ENCODE peak calls at places on chromosomes 16 and 17, in ten cellular contexts. R is ovary, J is breast epithelium, V is IMR-90, F is adrenal gland, T is A549, Q is NB4, U is uterus, I is body of pancreas, P is spleen. W is an unnamed sample.

GRCh38 chr17:73474370-73474988 is 162.7 kb upstream of the CDC42EP4 start:
- DNase-seq in R (peak; percentile 20), J (peak; percentile 59), V (peak; percentile 39), F (peak; percentile 93), T (peak; percentile 63), Q (peak; percentile 14), U (peak; percentile 25), I (peak; percentile 66), P (no peak), W (peak; percentile 89)

GRCh38 chr17:16377804-16378400 is 3.0 kb upstream of the UBB start:
- DNase-seq in R (no peak), J (no peak), V (peak; percentile 79), F (no peak), T (peak; percentile 56), Q (no peak), U (no peak), I (no peak), P (no peak), W (peak; percentile 55)

GRCh38 chr16:49148410-49148809 is 133.2 kb downstream of the CBLN1 start:
- DNase-seq in R (no peak), J (no peak), V (no peak), F (no peak), T (no peak), Q (no peak), U (no peak), I (no peak), P (no peak), W (no peak)

GRCh38 chr17:72135546-72136325 is 14.9 kb downstream of the SOX9 start:
- DNase-seq in R (no peak), J (no peak), V (no peak), F (no peak), T (no peak), Q (no peak), U (no peak), I (no peak), P (no peak), W (no peak)

GRCh38 chr17:58918072-58918471 is 162.4 kb downstream of the PPM1E start:
- DNase-seq in R (no peak), J (no peak), V (no peak), F (no peak), T (no peak), Q (no peak), U (no peak), I (no peak), P (no peak), W (no peak)

GRCh38 chr16:17130733-17131132 is 340.0 kb downstream of the XYLT1 start:
- DNase-seq in R (no peak), J (no peak), V (no peak), F (no peak), T (no peak), Q (no peak), U (no peak), I (no peak), P (no peak), W (no peak)

GRCh38 chr16:49469930-49470451 is 96.4 kb downstream of the C16orf78 start:
- DNase-seq in R (peak; percentile 6), J (no peak), V (no peak), F (peak; percentile 17), T (no peak), Q (no peak), U (peak; percentile 3), I (peak; percentile 3), P (peak; percentile 58), W (no peak)

GRCh38 chr16:30972872-30973271 is 12.1 kb upstream of the HSD3B7 start:
- DNase-seq in R (no peak), J (no peak), V (peak; percentile 31), F (no peak), T (peak; percentile 32), Q (no peak), U (no peak), I (no peak), P (no peak), W (no peak)

GRCh38 chr16:88685156-88686061 is 898 bp downstream of the SNAI3 start:
- DNase-seq in R (no peak), J (no peak), V (peak; percentile 67), F (peak; percentile 67), T (peak; percentile 84), Q (peak; percentile 87), U (no peak), I (peak; percentile 42), P (peak; percentile 87), W (peak; percentile 85)

GRCh38 chr16:84732674-84733352 is 33.0 kb downstream of the USP10 start:
- DNase-seq in R (no peak), J (no peak), V (no peak), F (peak; percentile 49), T (no peak), Q (peak; percentile 49), U (no peak), I (no peak), P (no peak), W (no peak)
- TF ChIP-seq POLR2A in R (no peak), J (no peak), V (no peak), F (no peak), T (no peak), Q (no peak), U (no peak), I (no peak), P (no peak), W (no peak)

GRCh38 chr17:61814485-61814884 is 48.8 kb downstream of the BRIP1 start:
- DNase-seq in R (no peak), J (no peak), V (no peak), F (no peak), T (no peak), Q (no peak), U (no peak), I (no peak), P (no peak), W (no peak)
- H3K4me3 ChIP-seq in R (no peak overlapping the region), J (no peak overlapping the region), V (no peak overlapping the region), F (no peak overlapping the region), T (no peak overlapping the region), Q (no peak overlapping the region), U (no peak overlapping the region), I (no peak overlapping the region), P (no peak overlapping the region), W (no peak overlapping the region)

GRCh38 chr17:50149425-50150353 is 788 bp downstream of the PPP1R9B start:
- DNase-seq in R (no peak), J (no peak), V (peak; percentile 48), F (peak; percentile 78), T (no peak), Q (peak; percentile 83), U (no peak), I (peak; percentile 70), P (peak; percentile 95), W (no peak)

GRCh38 chr17:50149099-50149424 is 1.4 kb downstream of the PPP1R9B start:
- DNase-seq in R (no peak), J (no peak), V (no peak), F (no peak), T (no peak), Q (no peak), U (no peak), I (no peak), P (no peak), W (no peak)

GRCh38 chr17:50147841-50148225 is 2.6 kb downstream of the PPP1R9B start:
- DNase-seq in R (no peak), J (no peak), V (no peak), F (no peak), T (no peak), Q (no peak), U (no peak), I (no peak), P (no peak), W (no peak)

GRCh38 chr17:50146927-50147640 is 3.4 kb downstream of the PPP1R9B start:
- DNase-seq in R (no peak), J (no peak), V (no peak), F (no peak), T (no peak), Q (no peak), U (no peak), I (no peak), P (no peak), W (no peak)

DNA sequence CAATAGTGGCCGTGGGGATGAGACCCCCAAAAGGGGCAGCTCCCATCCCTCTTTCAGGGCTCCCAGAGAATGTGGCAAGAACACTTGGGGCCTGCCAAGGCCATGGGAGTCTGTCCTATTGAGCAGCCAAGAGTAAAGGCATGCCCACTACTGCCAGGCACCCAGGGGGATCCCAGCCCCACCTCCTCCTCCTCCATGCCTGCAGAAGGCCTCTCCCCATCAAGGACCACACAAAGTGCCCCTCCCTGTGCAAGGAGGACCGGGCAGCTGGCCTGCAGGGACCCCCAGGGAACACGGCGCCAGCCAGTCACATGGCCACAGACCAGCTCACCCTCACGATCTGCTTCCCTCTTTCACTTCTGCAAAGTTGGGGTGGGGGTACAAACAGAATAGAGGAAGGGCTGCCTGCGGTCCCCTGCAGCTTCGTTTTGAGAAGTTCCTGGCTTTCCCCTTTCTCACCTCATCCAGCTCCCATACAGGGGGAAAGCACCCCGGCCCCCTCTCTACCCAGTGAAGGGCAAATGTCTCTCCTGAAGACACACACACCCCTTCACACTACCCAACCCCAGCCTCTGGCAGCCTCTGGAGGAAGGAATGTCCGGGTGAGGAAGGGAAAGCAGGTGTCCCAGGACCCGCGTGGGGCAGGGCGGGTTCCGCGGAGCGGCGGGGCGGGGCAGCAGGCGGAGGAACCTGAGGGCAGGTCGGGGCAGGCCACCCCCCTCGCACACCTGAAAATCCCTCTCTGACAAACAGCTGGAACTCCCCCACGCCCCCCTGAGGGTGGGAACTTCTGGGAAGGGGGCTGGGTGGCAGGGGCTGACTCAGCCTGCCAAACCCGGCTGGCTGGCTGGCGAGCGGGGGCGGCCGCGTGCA is 2.0 kb downstream of the PPP1R9B start:
- DNase-seq in R (peak; percentile 65), J (peak; percentile 71), V (peak; percentile 39), F (no peak), T (peak; percentile 86), Q (peak; percentile 95), U (peak; percentile 50), I (peak; percentile 68), P (peak; percentile 95), W (no peak)
- TF ChIP-seq POLR2A in R (no peak), J (no peak), V (no peak), F (no peak), T (no peak), Q (no peak), U (no peak), I (no peak), P (no peak), W (no peak)

GRCh38 chr16:15451098-15451731 is 16.8 kb downstream of the BMERB1 start:
- DNase-seq in R (no peak), J (no peak), V (no peak), F (no peak), T (no peak), Q (no peak), U (no peak), I (no peak), P (no peak), W (no peak)

GRCh38 chr16:15452456-15452855 is 18.1 kb downstream of the BMERB1 start:
- DNase-seq in R (no peak), J (no peak), V (no peak), F (no peak), T (no peak), Q (no peak), U (no peak), I (no peak), P (no peak), W (no peak)

GRCh38 chr16:15445450-15445849 is 11.1 kb downstream of the BMERB1 start:
- DNase-seq in R (no peak), J (no peak), V (no peak), F (no peak), T (no peak), Q (no peak), U (no peak), I (no peak), P (no peak), W (no peak)

GRCh38 chr16:15446901-15447300 is 12.5 kb downstream of the BMERB1 start:
- DNase-seq in R (no peak), J (no peak), V (no peak), F (no peak), T (no peak), Q (no peak), U (no peak), I (no peak), P (no peak), W (no peak)

GRCh38 chr16:15450624-15451023 is 16.2 kb downstream of the BMERB1 start:
- DNase-seq in R (no peak), J (no peak), V (no peak), F (no peak), T (no peak), Q (no peak), U (no peak), I (no peak), P (no peak), W (peak; percentile 41)
- H3K4me3 ChIP-seq in R (no peak overlapping the region), J (no peak overlapping the region), V (no peak overlapping the region), F (no peak overlapping the region), T (no peak overlapping the region), Q (no peak overlapping the region), U (no peak overlapping the region), I (no peak overlapping the region), P (no peak overlapping the region), W (no peak overlapping the region)